ENCODE peak calls at places on chromosomes 2 and 18, in six cellular contexts. N, S, W, T, U and Z are unnamed samples.

GRCh38 chr2:188852752-188853151 is 121.4 kb upstream of the COL3A1 start:
- DNase-seq in N (no peak), S (no peak), W (no peak), T (no peak), U (no peak), Z (no peak)

GRCh38 chr18:8987250-8987649 is 115.2 kb upstream of the NDUFV2 start:
- DNase-seq in N (no peak), S (no peak), W (no peak), T (no peak), U (no peak), Z (no peak)

GRCh38 chr2:119064567-119064966 is 94.0 kb downstream of the C1QL2 start:
- DNase-seq in N (no peak), S (no peak), W (no peak), T (no peak), U (no peak), Z (no peak)

GRCh38 chr18:29853126-29853525 is 1189.4 kb downstream of the DSC3 start:
- DNase-seq in N (no peak), S (no peak), W (no peak), T (no peak), U (no peak), Z (no peak)

GRCh38 chr18:80034068-80034851 is at the start of gene RBFA:
- DNase-seq in N (peak; percentile 88), S (peak; percentile 96), W (peak; percentile 94), T (peak; percentile 94), U (peak; percentile 95), Z (peak; percentile 100)

GRCh38 chr2:34104601-34105000 is 505.5 kb upstream of the FAM98A start:
- DNase-seq in N (no peak), S (no peak), W (no peak), T (no peak), U (no peak), Z (no peak)

GRCh38 chr2:76415821-76416220 is 705.1 kb upstream of the GCFC2 start:
- DNase-seq in N (no peak), S (no peak), W (peak; percentile 17), T (no peak), U (peak; percentile 3), Z (no peak)

GRCh38 chr2:170813611-170814550 is 2.8 kb upstream of the GAD1 start:
- DNase-seq in N (peak; percentile 41), S (no peak), W (no peak), T (no peak), U (peak; percentile 70), Z (peak; percentile 83)

GRCh38 chr2:20419007-20419576 is 27.8 kb upstream of the RHOB start:
- DNase-seq in N (peak; percentile 65), S (no peak), W (no peak), T (no peak), U (no peak), Z (no peak)

GRCh38 chr18:72833471-72833870 is 34.3 kb downstream of the NETO1 start:
- DNase-seq in N (no peak), S (no peak), W (no peak), T (no peak), U (no peak), Z (no peak)

GRCh38 chr2:186256540-186256939 is 229.5 kb upstream of the ZC3H15 start:
- DNase-seq in N (peak; percentile 57), S (no peak), W (peak; percentile 7), T (peak; percentile 29), U (peak; percentile 23), Z (no peak)

GRCh38 chr18:59777636-59778035 is 80.4 kb upstream of the CCBE1 start:
- DNase-seq in N (no peak), S (no peak), W (no peak), T (no peak), U (no peak), Z (no peak)

GRCh38 chr2:30807249-30807648 is at the start of gene CAPN13:
- DNase-seq in N (no peak), S (peak; percentile 15), W (no peak), T (peak; percentile 32), U (no peak), Z (peak; percentile 49)

GRCh38 chr2:184875911-184876310 is 277.6 kb downstream of the ZNF804A start:
- DNase-seq in N (no peak), S (no peak), W (no peak), T (no peak), U (no peak), Z (no peak)

GRCh38 chr2:171505374-171505773 is 16.9 kb upstream of the CYBRD1 start:
- DNase-seq in N (no peak), S (no peak), W (no peak), T (no peak), U (no peak), Z (no peak)

GRCh38 chr18:63646916-63647315 is 2.9 kb upstream of the SERPINB4 start:
- DNase-seq in N (no peak), S (no peak), W (no peak), T (no peak), U (no peak), Z (no peak)

GRCh38 chr18:27473359-27473758 is 288.3 kb upstream of the CHST9 start:
- DNase-seq in N (no peak), S (no peak), W (no peak), T (no peak), U (no peak), Z (no peak)

GRCh38 chr2:13968811-13969210 is 663.7 kb upstream of the LRATD1 start:
- DNase-seq in N (no peak), S (no peak), W (no peak), T (no peak), U (no peak), Z (no peak)

GRCh38 chr2:101440127-101440738 is 34.7 kb downstream of the RFX8 start:
- DNase-seq in N (peak; percentile 43), S (no peak), W (no peak), T (no peak), U (peak; percentile 61), Z (no peak)

GRCh38 chr18:32328974-32329373 is 139.1 kb downstream of the MEP1B start:
- DNase-seq in N (no peak), S (no peak), W (no peak), T (no peak), U (no peak), Z (no peak)

GRCh38 chr2:127097841-127098651 is 8.9 kb downstream of the BIN1 start:
- DNase-seq in N (no peak), S (no peak), W (no peak), T (no peak), U (no peak), Z (no peak)

GRCh38 chr2:108293850-108294249 is 5.2 kb downstream of the SULT1C2 start:
- DNase-seq in N (peak; percentile 35), S (no peak), W (no peak), T (no peak), U (no peak), Z (no peak)

GRCh38 chr2:108287169-108287568 is 1.5 kb upstream of the SULT1C2 start:
- DNase-seq in N (no peak), S (no peak), W (no peak), T (no peak), U (no peak), Z (no peak)

GRCh38 chr2:108288534-108289106 is at the start of gene SULT1C2:
- DNase-seq in N (peak; percentile 83), S (peak; percentile 13), W (no peak), T (peak; percentile 16), U (no peak), Z (peak; percentile 62)
- TF ChIP-seq ATF3 in N (no peak), S (no peak), W (no peak), T (no peak), U (no peak), Z (no peak)

GRCh38 chr2:219509780-219510511 is 4.3 kb upstream of the ASIC4 start:
- DNase-seq in N (peak; percentile 60), S (no peak), W (no peak), T (no peak), U (peak; percentile 95), Z (peak; percentile 82)

GRCh38 chr2:219510512-219511135 is 3.7 kb upstream of the ASIC4 start:
- DNase-seq in N (no peak), S (no peak), W (no peak), T (no peak), U (peak; percentile 62), Z (no peak)

GRCh38 chr2:219513787-219514186 is 495 bp upstream of the ASIC4 start:
- DNase-seq in N (no peak), S (no peak), W (no peak), T (no peak), U (no peak), Z (no peak)

GRCh38 chr2:219512524-219513216 is 1.6 kb upstream of the ASIC4 start:
- DNase-seq in N (no peak), S (no peak), W (no peak), T (no peak), U (no peak), Z (no peak)

GRCh38 chr2:219511547-219512325 is 2.5 kb upstream of the ASIC4 start:
- DNase-seq in N (no peak), S (no peak), W (no peak), T (no peak), U (peak; percentile 62), Z (no peak)
- TF ChIP-seq ATF3 in N (no peak), S (no peak), W (no peak), T (no peak), U (no peak), Z (no peak)

GRCh38 chr18:13376298-13376840 is 157.8 kb downstream of the LDLRAD4 start:
- DNase-seq in N (no peak), S (no peak), W (no peak), T (no peak), U (no peak), Z (no peak)
- TF ChIP-seq ATF3 in N (no peak), S (no peak), W (no peak), T (no peak), U (no peak), Z (no peak)

DNA sequence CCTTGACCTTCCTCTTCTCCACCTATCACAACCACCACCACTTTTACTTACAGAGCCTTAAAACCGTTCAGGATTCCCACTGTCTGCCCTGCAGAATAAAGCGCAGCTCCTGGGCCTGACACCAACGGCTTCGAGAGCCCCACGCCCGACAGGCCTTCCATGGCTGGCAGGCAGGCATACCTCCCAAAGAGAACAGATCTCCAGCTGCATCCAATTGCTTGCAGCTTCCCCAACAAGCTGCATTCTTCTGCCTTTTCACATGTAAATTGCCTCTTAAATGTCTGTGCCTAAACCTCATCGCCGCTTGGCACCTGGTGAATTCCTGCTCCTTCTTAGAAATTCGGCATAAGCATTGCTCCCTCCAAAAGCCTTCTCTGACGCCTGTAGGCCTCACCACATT is 31.5 kb upstream of the FAM124B start:
- DNase-seq in N (no peak), S (peak; percentile 86), W (no peak), T (no peak), U (no peak), Z (peak; percentile 83)
- TF ChIP-seq ATF3 in N (no peak), S (no peak), W (no peak), T (no peak), U (no peak), Z (no peak)

DNA sequence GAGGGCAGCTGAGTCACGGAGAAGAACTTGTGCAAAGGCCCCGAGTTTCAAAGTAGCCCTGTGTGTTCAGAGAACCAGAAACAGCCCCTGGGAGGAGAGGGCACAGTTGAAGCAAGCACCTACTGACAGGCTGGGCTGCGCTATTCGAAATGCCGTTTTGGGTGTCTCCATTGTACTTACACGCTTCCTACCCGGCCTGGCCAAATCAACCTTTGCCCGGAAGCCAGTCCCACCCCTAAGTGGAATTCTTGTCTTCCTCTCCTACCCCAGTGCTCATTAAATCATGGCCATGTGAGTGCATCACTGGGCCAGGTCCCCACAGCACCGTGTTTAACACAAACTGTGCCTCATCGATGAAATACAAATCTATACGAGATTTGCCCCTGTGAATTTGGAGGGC is 6.0 kb downstream of the DIPK1C start:
- DNase-seq in N (no peak), S (no peak), W (no peak), T (no peak), U (no peak), Z (no peak)
- TF ChIP-seq ATF3 in N (no peak), S (no peak), W (no peak), T (no peak), U (no peak), Z (no peak)